ENCODE peak calls at places on chromosomes 1 and 21, in eight cellular contexts. Z is thoracic aorta, S is AG10803, T is psoas muscle, W is heart left ventricle, E is glutamatergic neuron, F is epithelial cell of esophagus, Y is GM10248. I is an unnamed sample.

GRCh38 chr1:226654046-226654445 is 85.0 kb downstream of the ITPKB start:
- DNase-seq in Z (no peak), S (peak), T (peak), W (peak), E (no peak), F (no peak), Y (no peak), I (peak)

GRCh38 chr1:67970088-67970487 is 80.3 kb downstream of the DIRAS3 start:
- DNase-seq in Z (no peak), S (peak), T (no peak), W (no peak), E (no peak), F (peak), Y (no peak), I (no peak)

GRCh38 chr21:33069243-33069642 is 698 bp upstream of the OLIG1 start:
- DNase-seq in Z (no peak), S (no peak), T (no peak), W (no peak), E (no peak), F (no peak), Y (no peak), I (no peak)

GRCh38 chr21:45293726-45294401 is 6.2 kb upstream of the POFUT2 start:
- DNase-seq in Z (no peak), S (peak), T (no peak), W (peak), E (no peak), F (no peak), Y (no peak), I (no peak)

GRCh38 chr1:245512980-245513578 is 358.3 kb downstream of the KIF26B start:
- DNase-seq in Z (no peak), S (peak), T (no peak), W (no peak), E (no peak), F (no peak), Y (peak), I (peak)

GRCh38 chr1:75133754-75134655 is at the start of gene LHX8:
- DNase-seq in Z (no peak), S (no peak), T (no peak), W (no peak), E (no peak), F (no peak), Y (no peak), I (no peak)

GRCh38 chr1:10839188-10839770 is 42.8 kb upstream of the CASZ1 start:
- DNase-seq in Z (no peak), S (no peak), T (no peak), W (no peak), E (no peak), F (no peak), Y (no peak), I (no peak)

GRCh38 chr1:24776821-24777220 is 31.6 kb downstream of the CLIC4 start:
- DNase-seq in Z (no peak), S (no peak), T (no peak), W (no peak), E (no peak), F (no peak), Y (no peak), I (no peak)

GRCh38 chr1:27858072-27858948 is 14.0 kb upstream of the THEMIS2 start:
- DNase-seq in Z (peak), S (peak), T (peak), W (peak), E (peak), F (peak), Y (peak), I (peak)

GRCh38 chr1:96365076-96365475 is 356.5 kb upstream of the PTBP2 start:
- DNase-seq in Z (no peak), S (no peak), T (no peak), W (no peak), E (no peak), F (no peak), Y (no peak), I (no peak)

GRCh38 chr1:164602480-164603093 is 43.6 kb downstream of the PBX1 start:
- DNase-seq in Z (no peak), S (peak), T (peak), W (peak), E (no peak), F (peak), Y (no peak), I (peak)

GRCh38 chr1:7993593-7994479 is 32.3 kb downstream of the ERRFI1 start:
- DNase-seq in Z (no peak), S (peak), T (no peak), W (no peak), E (no peak), F (no peak), Y (peak), I (no peak)

GRCh38 chr1:39270368-39270767 is 65.9 kb downstream of the MACF1 start:
- DNase-seq in Z (no peak), S (no peak), T (no peak), W (no peak), E (no peak), F (no peak), Y (no peak), I (no peak)

GRCh38 chr1:83583351-83584014 is 415.4 kb downstream of the TTLL7 start:
- DNase-seq in Z (no peak), S (peak), T (no peak), W (no peak), E (no peak), F (peak), Y (no peak), I (no peak)

GRCh38 chr21:32070693-32071330 is 198.0 kb downstream of the HUNK start:
- DNase-seq in Z (no peak), S (no peak), T (no peak), W (no peak), E (no peak), F (no peak), Y (no peak), I (no peak)

GRCh38 chr1:52502789-52503188 is 50.1 kb downstream of the TUT4 start:
- DNase-seq in Z (no peak), S (no peak), T (no peak), W (no peak), E (no peak), F (peak), Y (no peak), I (no peak)

GRCh38 chr1:118617916-118618315 is 370.2 kb downstream of the TBX15 start:
- DNase-seq in Z (no peak), S (no peak), T (no peak), W (no peak), E (no peak), F (no peak), Y (no peak), I (no peak)

GRCh38 chr21:35172231-35172630 is 123.1 kb upstream of the RUNX1 start:
- DNase-seq in Z (no peak), S (no peak), T (no peak), W (no peak), E (no peak), F (no peak), Y (no peak), I (no peak)

GRCh38 chr1:22096036-22096435 is 43.5 kb downstream of the CDC42 start:
- DNase-seq in Z (no peak), S (no peak), T (no peak), W (no peak), E (no peak), F (no peak), Y (no peak), I (no peak)

GRCh38 chr1:95509989-95510388 is 276.0 kb downstream of the RWDD3 start:
- DNase-seq in Z (no peak), S (no peak), T (no peak), W (no peak), E (no peak), F (no peak), Y (no peak), I (no peak)

GRCh38 chr1:90730247-90731022 is 13.3 kb upstream of the BARHL2 start:
- DNase-seq in Z (no peak), S (peak), T (no peak), W (no peak), E (peak), F (no peak), Y (no peak), I (peak)

GRCh38 chr1:244030481-244031040 is 20.5 kb upstream of the ZBTB18 start:
- DNase-seq in Z (no peak), S (no peak), T (no peak), W (no peak), E (no peak), F (no peak), Y (no peak), I (no peak)

GRCh38 chr1:244027491-244027890 is 23.6 kb upstream of the ZBTB18 start:
- DNase-seq in Z (no peak), S (no peak), T (no peak), W (no peak), E (no peak), F (no peak), Y (no peak), I (no peak)

GRCh38 chr1:244028701-244029100 is 22.4 kb upstream of the ZBTB18 start:
- DNase-seq in Z (no peak), S (no peak), T (no peak), W (no peak), E (no peak), F (no peak), Y (no peak), I (no peak)

GRCh38 chr1:244029137-244029536 is 21.9 kb upstream of the ZBTB18 start:
- DNase-seq in Z (no peak), S (no peak), T (no peak), W (no peak), E (no peak), F (no peak), Y (no peak), I (no peak)
- TF ChIP-seq CTCF in Z (no peak), S (no peak), T (no peak), W (no peak), E (no peak), F (no peak), Y (no peak), I (no peak)

GRCh38 chr1:44316231-44316759 is 38.8 kb downstream of the ERI3 start:
- DNase-seq in Z (no peak), S (no peak), T (no peak), W (no peak), E (no peak), F (no peak), Y (no peak), I (no peak)

GRCh38 chr1:44313265-44313918 is 41.7 kb downstream of the ERI3 start:
- DNase-seq in Z (no peak), S (no peak), T (no peak), W (no peak), E (no peak), F (no peak), Y (no peak), I (no peak)

GRCh38 chr1:44312652-44313196 is 42.3 kb downstream of the ERI3 start:
- DNase-seq in Z (no peak), S (no peak), T (no peak), W (no peak), E (no peak), F (no peak), Y (no peak), I (no peak)

GRCh38 chr1:44315521-44315920 is 39.5 kb downstream of the ERI3 start:
- DNase-seq in Z (no peak), S (no peak), T (no peak), W (no peak), E (peak), F (no peak), Y (no peak), I (no peak)

GRCh38 chr1:44314401-44314800 is 40.7 kb downstream of the ERI3 start:
- DNase-seq in Z (no peak), S (no peak), T (no peak), W (no peak), E (no peak), F (no peak), Y (no peak), I (no peak)
- TF ChIP-seq CTCF in Z (no peak), S (peak), T (no peak), W (no peak), E (no peak), F (no peak), Y (no peak), I (no peak)

GRCh38 chr1:29417558-29417858 is 181.2 kb downstream of the PTPRU start:
- DNase-seq in Z (no peak), S (no peak), T (no peak), W (no peak), E (no peak), F (no peak), Y (no peak), I (no peak)

GRCh38 chr1:29415156-29415830 is 179.0 kb downstream of the PTPRU start:
- DNase-seq in Z (no peak), S (no peak), T (no peak), W (no peak), E (no peak), F (no peak), Y (no peak), I (no peak)

GRCh38 chr1:29416825-29417557 is 180.7 kb downstream of the PTPRU start:
- DNase-seq in Z (no peak), S (peak), T (no peak), W (no peak), E (no peak), F (no peak), Y (no peak), I (no peak)

GRCh38 chr1:29415861-29416260 is 179.5 kb downstream of the PTPRU start:
- DNase-seq in Z (no peak), S (no peak), T (no peak), W (no peak), E (no peak), F (no peak), Y (no peak), I (no peak)

DNA sequence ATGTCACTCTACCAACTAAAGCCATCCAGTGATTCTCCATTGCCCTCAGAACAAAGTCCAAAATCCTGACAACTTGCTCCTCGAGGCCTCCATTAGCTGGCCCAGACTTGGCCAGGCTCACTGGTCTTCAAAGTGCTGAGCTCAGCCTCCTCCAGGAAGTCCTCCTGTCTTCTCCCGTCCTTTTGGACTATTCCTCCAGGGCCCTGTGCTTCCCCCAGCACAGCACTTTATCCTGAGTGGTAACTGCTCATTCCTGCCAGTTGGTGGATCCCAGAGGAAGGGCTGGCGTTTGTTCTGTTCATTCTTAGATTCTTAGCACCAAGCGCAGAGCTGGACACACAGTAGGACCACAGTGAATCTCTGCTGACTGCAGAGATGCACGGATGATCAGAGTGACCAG is 179.9 kb downstream of the PTPRU start:
- DNase-seq in Z (no peak), S (no peak), T (no peak), W (no peak), E (no peak), F (no peak), Y (no peak), I (no peak)
- TF ChIP-seq CTCF in Z (no peak), S (peak), T (no peak), W (no peak), E (no peak), F (peak), Y (no peak), I (no peak)

GRCh38 chr1:213931804-213932203 is 56.0 kb upstream of the PROX1 start:
- DNase-seq in Z (no peak), S (no peak), T (no peak), W (no peak), E (peak), F (no peak), Y (no peak), I (no peak)
- TF ChIP-seq CTCF in Z (no peak), S (no peak), T (no peak), W (no peak), E (peak), F (no peak), Y (no peak), I (no peak)

DNA sequence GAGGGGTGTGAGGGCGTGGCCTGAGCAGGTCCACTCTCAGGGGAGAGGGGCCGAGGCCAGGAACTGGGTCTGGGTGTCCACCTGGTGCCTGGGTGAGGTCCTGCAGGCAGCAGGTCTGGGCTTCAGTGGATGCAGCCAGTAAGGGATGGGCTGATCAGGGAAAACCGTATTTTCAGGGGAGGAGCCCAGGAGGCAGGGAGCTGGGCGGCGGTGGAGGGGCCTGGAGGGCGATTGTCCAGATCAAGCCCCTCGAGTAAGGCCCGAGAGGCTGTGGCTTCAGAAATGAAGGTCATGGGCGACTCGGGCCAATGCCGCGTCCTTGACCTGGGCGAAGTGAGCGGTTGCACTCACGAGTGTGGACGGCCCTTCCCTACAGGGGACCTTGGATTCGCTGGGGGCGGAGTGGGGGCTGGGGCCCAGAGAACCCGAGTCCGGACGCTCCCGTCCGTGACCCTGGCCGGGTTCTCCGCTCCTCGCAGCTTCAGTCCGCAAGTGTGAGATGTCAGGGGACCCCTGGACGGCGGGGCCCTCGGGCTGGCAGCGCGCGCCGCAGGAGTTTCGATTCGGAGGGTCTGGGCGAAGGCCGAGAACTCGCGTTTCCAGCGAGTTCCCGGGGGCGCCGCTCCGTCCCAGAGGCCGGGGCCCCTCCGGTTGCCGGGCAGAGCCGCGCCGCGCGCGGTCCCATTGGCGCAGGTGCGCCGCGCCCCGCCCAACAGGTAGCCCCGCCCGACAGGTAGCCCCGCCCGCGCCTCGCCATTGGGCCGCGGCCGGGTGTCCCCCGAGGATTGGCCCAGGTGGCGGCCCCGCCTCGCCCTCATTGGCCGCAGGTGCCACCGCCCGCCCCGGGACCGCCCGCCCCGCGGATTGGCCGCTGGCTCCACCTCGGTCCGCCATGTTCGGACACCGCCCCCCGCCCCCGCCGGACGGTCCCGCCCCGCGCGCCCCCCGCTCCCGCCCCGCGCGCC is at the start of gene PRKCZ:
- DNase-seq in Z (no peak), S (no peak), T (peak), W (peak), E (peak), F (peak), Y (peak), I (peak)
- TF ChIP-seq CTCF in Z (no peak), S (peak), T (no peak), W (no peak), E (peak), F (peak), Y (no peak), I (no peak)

DNA sequence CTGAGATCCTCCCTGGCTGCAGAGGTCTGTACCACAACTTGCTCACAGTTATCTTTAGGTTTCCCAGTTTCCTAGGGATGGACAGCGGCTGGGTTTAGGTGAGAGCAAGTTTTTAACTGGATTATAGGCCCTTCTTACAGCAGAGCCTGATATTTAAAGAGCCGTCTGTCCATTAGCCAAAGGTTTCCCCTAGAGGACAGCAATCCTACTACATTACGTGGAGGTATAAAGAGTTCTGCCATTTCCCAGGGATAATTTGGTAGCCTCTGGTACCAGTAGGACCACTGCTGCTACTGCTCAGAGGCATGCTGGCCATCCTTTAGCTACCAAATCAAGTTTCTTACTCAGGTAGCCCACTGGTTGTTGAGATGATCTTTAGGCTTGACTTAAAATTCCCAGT is 21.9 kb upstream of the FCGR2A start:
- DNase-seq in Z (no peak), S (no peak), T (no peak), W (no peak), E (no peak), F (no peak), Y (no peak), I (no peak)
- TF ChIP-seq CTCF in Z (no peak), S (no peak), T (no peak), W (no peak), E (no peak), F (no peak), Y (no peak), I (no peak)

DNA sequence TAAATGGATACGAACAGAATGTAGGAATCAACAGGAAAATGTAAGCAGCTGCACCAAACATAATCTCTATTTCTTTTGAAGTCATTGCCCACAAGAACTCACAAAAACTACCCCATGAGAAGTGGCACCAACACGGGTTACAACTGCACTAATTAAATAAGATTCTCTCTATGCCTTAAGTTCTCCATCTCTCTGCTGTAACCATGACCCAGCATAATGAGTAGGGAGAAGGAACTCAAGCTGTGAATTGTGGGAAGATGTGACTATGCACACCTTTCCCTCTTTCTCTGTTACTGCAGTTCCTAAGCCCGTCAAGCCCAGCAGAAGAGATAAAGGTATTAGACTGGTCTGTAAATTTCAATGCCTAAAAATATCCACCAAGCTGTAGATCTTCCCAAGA is 614.0 kb downstream of the USP25 start:
- DNase-seq in Z (no peak), S (no peak), T (no peak), W (no peak), E (no peak), F (no peak), Y (no peak), I (no peak)
- TF ChIP-seq CTCF in Z (no peak), S (no peak), T (no peak), W (no peak), E (no peak), F (no peak), Y (no peak), I (no peak)

GRCh38 chr1:152050886-152051764 is 14.3 kb upstream of the S100A11 start:
- DNase-seq in Z (no peak), S (peak), T (no peak), W (no peak), E (no peak), F (peak), Y (no peak), I (no peak)
- TF ChIP-seq CTCF in Z (no peak), S (no peak), T (no peak), W (no peak), E (no peak), F (peak), Y (no peak), I (no peak)

I was measured in nephron progenitor cell.